ENCODE peak calls at places on chromosome 12, in four cellular contexts. Q is HL-60, Y is K562, B is GM12878. J is an unnamed sample.

GRCh38 chr12:92608418-92609091 is 94.2 kb upstream of the PLEKHG7 start:
- DNase-seq in Q (no peak), Y (peak; percentile 44), B (peak; percentile 9), J (no peak)

GRCh38 chr12:123034865-123035264 is 54.4 kb downstream of the ARL6IP4 start:
- DNase-seq in Y (peak; percentile 26), B (no peak), Q (no peak), J (no peak)

GRCh38 chr12:100391856-100392255 is 35.0 kb downstream of the SLC17A8 start:
- DNase-seq in B (no peak), Y (peak; percentile 10), Q (no peak), J (no peak)

GRCh38 chr12:105257321-105257728 is 21.4 kb upstream of the APPL2 start:
- DNase-seq in Y (no peak), Q (no peak), B (no peak), J (no peak)

GRCh38 chr12:32920506-32921085 is 24.0 kb upstream of the PKP2 start:
- DNase-seq in Y (no peak), Q (no peak), B (no peak), J (no peak)

GRCh38 chr12:104957388-104958008 is 592 bp downstream of the SLC41A2 start:
- DNase-seq in B (no peak), Y (peak; percentile 3), Q (no peak), J (peak; percentile 13)

GRCh38 chr12:126518596-126519200 is 1453.5 kb downstream of the AACS start:
- DNase-seq in Y (no peak), B (no peak), Q (no peak), J (no peak)

GRCh38 chr12:62459976-62460375 is 6.7 kb upstream of the MON2 start:
- DNase-seq in Y (no peak), B (no peak), Q (no peak), J (no peak)

GRCh38 chr12:121789800-121790748 is 3.4 kb downstream of the RHOF start:
- DNase-seq in Q (no peak), B (peak; percentile 70), Y (no peak), J (peak; percentile 77)

GRCh38 chr12:116065561-116065960 is 211.9 kb downstream of the MED13L start:
- DNase-seq in Q (no peak), B (no peak), Y (no peak), J (no peak)

GRCh38 chr12:495466-495865 is 35.7 kb downstream of the B4GALNT3 start:
- DNase-seq in Q (no peak), Y (no peak), B (no peak), J (no peak)

GRCh38 chr12:490260-490659 is 30.5 kb downstream of the B4GALNT3 start:
- DNase-seq in Y (no peak), B (no peak), Q (no peak), J (no peak)
- TF ChIP-seq SPI1 in Y (no peak), B (no peak), Q (no peak), J (no peak)

DNA sequence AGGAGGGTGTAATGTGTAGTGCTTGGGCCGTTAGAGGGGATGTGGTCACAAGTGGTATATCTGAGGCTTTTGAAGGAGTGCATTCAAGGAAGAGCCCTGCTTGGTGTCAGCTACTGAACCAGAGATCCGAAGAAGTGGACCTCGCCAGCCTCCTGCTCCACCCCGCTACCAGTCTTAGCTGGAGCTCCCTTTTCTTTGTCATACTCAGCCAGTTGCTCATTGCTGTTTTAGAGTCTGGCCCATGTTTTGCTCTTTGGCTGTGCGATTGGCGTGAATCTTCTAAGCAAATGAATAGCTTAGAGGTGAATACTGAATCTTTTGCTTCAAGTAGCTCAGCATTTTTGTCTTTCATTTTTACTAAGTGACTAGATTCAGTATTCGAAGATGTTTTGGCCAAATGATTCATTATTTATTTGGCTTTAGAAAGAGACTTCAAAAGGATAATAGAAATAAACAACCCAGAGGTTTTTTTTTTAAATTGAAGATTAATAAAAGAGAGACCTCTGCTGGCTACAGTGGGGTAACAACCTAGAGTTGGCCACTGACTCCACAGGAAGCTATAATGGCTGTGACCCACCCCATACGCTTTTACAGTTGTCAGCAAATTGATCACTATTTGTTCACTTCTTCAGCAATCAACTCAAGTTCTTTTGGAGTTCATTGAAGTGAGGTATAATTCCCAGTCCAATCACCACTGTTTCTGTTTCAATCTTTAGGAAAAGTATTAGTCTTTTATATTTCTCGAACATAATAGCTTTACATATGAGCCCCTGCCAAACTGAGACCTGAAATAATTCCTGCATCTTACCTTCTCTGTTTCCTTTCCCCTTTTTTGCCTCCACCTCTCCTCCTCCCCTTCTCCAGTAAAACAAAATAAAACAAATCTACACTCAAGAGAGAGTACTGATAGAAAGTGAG is 19.9 kb downstream of the CDKN1B start:
- DNase-seq in Y (no peak), Q (no peak), B (peak; percentile 45), J (no peak)
- TF ChIP-seq SPI1 in Y (no peak), Q (no peak), B (no peak), J (peak; percentile 34)

DNA sequence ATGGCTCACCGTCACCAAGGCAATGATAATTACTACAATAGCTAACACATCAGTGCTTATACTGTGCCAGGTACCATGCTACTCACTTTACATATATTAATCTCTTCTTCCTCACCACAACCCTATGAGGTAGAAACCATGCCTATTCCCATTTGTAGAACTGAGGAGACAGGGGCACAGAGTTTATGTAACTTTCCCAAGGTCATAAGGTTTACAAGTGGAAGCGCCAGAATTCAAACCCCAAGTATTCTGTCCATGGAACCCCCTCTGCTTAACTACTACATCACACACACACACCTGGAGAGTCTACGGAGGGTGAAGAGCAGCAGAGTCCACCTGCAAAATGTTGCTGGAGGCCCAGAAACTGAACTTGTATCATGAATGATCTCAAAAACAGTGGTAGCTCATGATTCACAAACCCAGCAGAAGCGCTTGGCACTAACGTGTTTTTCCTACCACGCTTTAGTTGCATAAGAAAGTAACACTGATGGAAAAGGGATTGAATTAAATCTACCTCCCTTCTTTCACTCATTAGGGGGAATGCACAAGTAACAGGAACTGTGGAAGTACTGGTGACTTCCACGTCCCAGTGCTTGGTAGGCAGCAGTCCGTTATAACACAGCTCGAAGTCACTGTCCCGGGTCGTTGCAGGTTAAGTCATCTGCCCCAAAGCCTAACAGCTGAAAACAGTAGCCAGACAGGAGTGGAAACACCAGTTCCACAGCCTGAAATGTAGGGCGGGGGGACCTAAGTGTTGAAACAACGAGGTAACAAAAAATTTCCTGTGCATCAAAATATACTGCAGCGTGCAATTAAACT is 2.0 kb downstream of the ITPR2 start:
- DNase-seq in B (no peak), Y (no peak), Q (peak; percentile 23), J (no peak)
- TF ChIP-seq SPI1 in B (no peak), Y (no peak), Q (no peak), J (no peak)

GRCh38 chr12:59115526-59115925 is 195.2 kb upstream of the LRIG3 start:
- DNase-seq in B (no peak), Y (no peak), Q (no peak), J (no peak)
- TF ChIP-seq SPI1 in B (no peak), Y (no peak), Q (no peak), J (no peak)

GRCh38 chr12:103852498-103852992 is 11.5 kb upstream of the NT5DC3 start:
- DNase-seq in Y (no peak), B (no peak), Q (no peak), J (no peak)
- TF ChIP-seq SPI1 in Y (no peak), B (no peak), Q (no peak), J (no peak)

DNA sequence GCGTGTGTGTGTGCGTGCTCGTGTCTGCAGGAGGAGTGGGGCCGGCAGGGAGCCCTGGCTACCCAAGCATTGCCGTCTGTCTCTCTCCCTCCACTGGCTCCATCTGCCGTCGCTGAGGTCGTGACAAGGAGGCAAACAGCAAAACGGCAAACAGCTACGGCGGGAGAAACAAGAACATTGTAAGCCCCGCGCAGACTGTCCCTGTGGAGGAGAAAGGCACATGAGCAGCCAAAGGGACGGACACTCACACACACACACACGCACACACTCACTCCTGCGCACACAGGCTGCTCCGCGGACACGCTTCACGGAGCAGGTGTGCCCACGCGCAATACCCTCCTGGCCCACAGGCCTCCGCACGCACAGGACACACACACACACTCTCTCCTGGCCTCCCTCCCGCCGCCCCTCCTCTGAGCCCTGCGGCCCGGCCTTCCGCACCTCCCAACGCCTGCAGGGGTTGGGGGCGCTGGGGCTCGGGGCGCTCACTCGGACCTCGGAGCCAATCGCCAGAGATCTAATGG is 905 bp downstream of the CISTR start:
- DNase-seq in B (no peak), Y (no peak), Q (no peak), J (peak; percentile 41)
- TF ChIP-seq SPI1 in B (no peak), Y (no peak), Q (no peak), J (no peak)

GRCh38 chr12:74337951-74338350 is 199.7 kb upstream of the ATXN7L3B start:
- DNase-seq in Q (no peak), Y (no peak), B (no peak), J (no peak)
- TF ChIP-seq SPI1 in Q (no peak), Y (no peak), B (no peak), J (no peak)

DNA sequence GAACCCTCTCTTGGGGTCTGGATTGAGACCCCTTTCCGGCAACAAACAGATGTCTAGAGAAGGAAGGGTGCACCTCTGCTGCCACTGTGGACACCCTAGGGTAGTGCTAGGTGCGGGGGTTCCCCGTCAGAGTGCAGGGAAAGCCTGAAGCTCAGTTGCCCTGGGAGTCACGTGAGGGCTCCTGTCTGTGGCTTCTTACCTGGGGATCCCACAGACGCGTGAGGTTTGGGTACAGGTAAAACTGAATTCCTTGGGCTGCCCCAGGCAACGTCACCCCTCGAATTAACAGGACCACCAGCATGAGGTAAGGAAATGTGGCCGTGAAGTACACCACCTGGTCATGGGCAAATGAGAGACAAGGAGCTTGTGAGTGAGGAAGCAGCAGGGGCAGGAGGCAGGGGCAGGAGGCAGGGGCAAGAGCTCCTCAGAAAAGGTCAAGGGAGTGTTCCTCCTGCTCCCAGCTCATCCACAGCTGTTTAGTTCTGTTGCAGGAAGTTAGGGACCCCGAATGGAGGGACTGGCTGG is 21.0 kb upstream of the SLC6A12 start:
- DNase-seq in Q (no peak), B (no peak), Y (no peak), J (no peak)
- TF ChIP-seq SPI1 in Q (no peak), B (no peak), Y (no peak), J (no peak)

GRCh38 chr12:11580125-11580751 is 69.2 kb upstream of the ETV6 start:
- DNase-seq in B (peak; percentile 71), Y (no peak), Q (peak; percentile 73), J (no peak)
- TF ChIP-seq SPI1 in B (peak; percentile 90), Y (no peak), Q (peak; percentile 36), J (peak; percentile 87)